ENCODE peak calls at places on chromosomes 16 and 17, in four cellular contexts. One of them, this sample, is unnamed.

GRCh38 chr17:70187383-70187782 is 18.1 kb downstream of the KCNJ2 start:
- DNase-seq in GM12878: no peak
- DNase-seq in HepG2: no peak
- DNase-seq in WTC11: no peak
- DNase-seq in this sample: no peak

GRCh38 chr17:17558431-17558830 is 33.1 kb downstream of the PEMT start:
- DNase-seq in HepG2: no peak
- DNase-seq in WTC11: no peak
- DNase-seq in GM12878: no peak
- DNase-seq in this sample: no peak

GRCh38 chr16:2190659-2191445 is 5.6 kb downstream of the CASKIN1 start:
- DNase-seq in WTC11: no peak
- DNase-seq in GM12878: no peak
- DNase-seq in HepG2: peak; percentile 35
- DNase-seq in this sample: no peak

GRCh38 chr17:74337834-74338500 is 11.9 kb downstream of the KIF19 start:
- DNase-seq in GM12878: no peak
- DNase-seq in HepG2: no peak
- DNase-seq in WTC11: no peak
- DNase-seq in this sample: no peak

GRCh38 chr17:21678451-21679081 is 13.8 kb upstream of the KCNJ18 start:
- DNase-seq in HepG2: no peak
- DNase-seq in GM12878: no peak
- DNase-seq in WTC11: no peak
- DNase-seq in this sample: peak; percentile 77

GRCh38 chr17:60557805-60558204 is 31.8 kb upstream of the APPBP2 start:
- DNase-seq in GM12878: no peak
- DNase-seq in WTC11: no peak
- DNase-seq in HepG2: peak; percentile 45
- DNase-seq in this sample: peak; percentile 15

GRCh38 chr16:8864480-8864879 is 4.3 kb downstream of the CARHSP1 start:
- DNase-seq in HepG2: no peak
- DNase-seq in WTC11: no peak
- DNase-seq in GM12878: no peak
- DNase-seq in this sample: no peak

GRCh38 chr17:35315283-35315682 is 58.1 kb downstream of the SLFN11 start:
- DNase-seq in WTC11: no peak
- DNase-seq in HepG2: no peak
- DNase-seq in GM12878: no peak
- DNase-seq in this sample: no peak

GRCh38 chr17:8227238-8227581 is 16.8 kb upstream of the AURKB start:
- DNase-seq in HepG2: no peak
- DNase-seq in GM12878: no peak
- DNase-seq in WTC11: no peak
- DNase-seq in this sample: no peak

GRCh38 chr16:58493756-58494431 is 6.0 kb upstream of the NDRG4 start:
- DNase-seq in GM12878: no peak
- DNase-seq in WTC11: no peak
- DNase-seq in HepG2: no peak
- DNase-seq in this sample: no peak

GRCh38 chr16:65126845-65127624 is 5.2 kb upstream of the CDH11 start:
- DNase-seq in HepG2: no peak
- DNase-seq in WTC11: no peak
- DNase-seq in GM12878: no peak
- DNase-seq in this sample: no peak

GRCh38 chr17:57557793-57558681 is 187.1 kb downstream of the CCDC182 start:
- DNase-seq in GM12878: no peak
- DNase-seq in WTC11: no peak
- DNase-seq in HepG2: no peak
- DNase-seq in this sample: no peak

GRCh38 chr17:50871369-50871768 is 5.2 kb upstream of the TOB1 start:
- DNase-seq in HepG2: no peak
- DNase-seq in GM12878: no peak
- DNase-seq in WTC11: no peak
- DNase-seq in this sample: no peak

GRCh38 chr16:320206-320605 is 32.3 kb downstream of the AXIN1 start:
- DNase-seq in HepG2: no peak
- DNase-seq in GM12878: no peak
- DNase-seq in WTC11: no peak
- DNase-seq in this sample: no peak

GRCh38 chr17:51703364-51704341 is 443.3 kb downstream of the UTP18 start:
- DNase-seq in WTC11: no peak
- DNase-seq in GM12878: no peak
- DNase-seq in HepG2: no peak
- DNase-seq in this sample: no peak

GRCh38 chr16:77376358-77376757 is 58.5 kb downstream of the ADAMTS18 start:
- DNase-seq in WTC11: peak; percentile 59
- DNase-seq in GM12878: no peak
- DNase-seq in HepG2: no peak
- DNase-seq in this sample: no peak

GRCh38 chr16:79811541-79811940 is 211.0 kb upstream of the MAF start:
- DNase-seq in GM12878: no peak
- DNase-seq in HepG2: no peak
- DNase-seq in WTC11: no peak
- DNase-seq in this sample: no peak

GRCh38 chr16:79809376-79809775 is 208.8 kb upstream of the MAF start:
- DNase-seq in GM12878: no peak
- DNase-seq in HepG2: no peak
- DNase-seq in WTC11: no peak
- DNase-seq in this sample: no peak

GRCh38 chr16:79808731-79809130 is 208.2 kb upstream of the MAF start:
- DNase-seq in WTC11: no peak
- DNase-seq in GM12878: no peak
- DNase-seq in HepG2: no peak
- DNase-seq in this sample: no peak

GRCh38 chr16:79814124-79814523 is 213.6 kb upstream of the MAF start:
- DNase-seq in HepG2: no peak
- DNase-seq in GM12878: no peak
- DNase-seq in WTC11: no peak
- DNase-seq in this sample: no peak

GRCh38 chr16:79810449-79811189 is 210.1 kb upstream of the MAF start:
- DNase-seq in GM12878: no peak
- DNase-seq in HepG2: no peak
- DNase-seq in WTC11: no peak
- DNase-seq in this sample: no peak
- TF ChIP-seq ETV6 in GM12878: no peak
- TF ChIP-seq ETV6 in HepG2: no peak
- TF ChIP-seq ETV6 in WTC11: no peak
- TF ChIP-seq ETV6 in this sample: no peak

DNA sequence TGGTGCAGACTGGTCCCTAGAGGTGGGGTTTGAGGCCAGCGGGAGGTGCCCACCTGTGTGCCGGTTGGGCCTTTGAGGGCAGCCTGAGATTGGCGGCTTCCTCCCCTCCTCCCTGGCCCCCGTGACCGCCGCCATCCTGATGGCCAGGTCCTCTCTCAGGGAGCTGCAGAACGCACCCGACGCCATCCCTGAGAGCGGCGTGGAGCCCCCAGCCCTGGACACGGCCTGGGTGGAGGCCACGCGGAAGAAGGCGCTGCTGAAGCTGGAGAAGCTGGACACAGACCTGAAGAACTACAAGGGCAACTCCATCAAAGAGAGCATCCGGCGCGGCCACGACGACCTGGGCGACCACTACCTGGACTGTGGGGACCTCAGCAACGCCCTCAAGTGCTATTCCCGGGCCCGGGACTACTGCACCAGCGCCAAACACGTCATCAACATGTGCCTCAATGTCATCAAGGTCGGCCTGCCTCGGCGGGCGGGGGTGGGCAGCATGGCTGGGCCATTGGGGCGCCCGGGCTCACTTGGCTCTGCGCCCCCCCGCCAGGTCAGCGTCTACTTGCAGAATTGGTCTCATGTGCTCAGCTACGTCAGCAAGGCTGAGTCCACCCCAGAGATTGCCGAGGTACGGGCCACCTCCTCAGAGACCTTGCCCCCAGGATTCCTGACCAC is 2.8 kb downstream of the GPS1 start:
- DNase-seq in GM12878: no peak
- DNase-seq in WTC11: no peak
- DNase-seq in HepG2: no peak
- DNase-seq in this sample: no peak
- TF ChIP-seq CBFB in GM12878: no peak
- TF ChIP-seq CBFB in WTC11: no peak
- TF ChIP-seq CBFB in HepG2: no peak
- TF ChIP-seq CBFB in this sample: no peak

GRCh38 chr16:87918314-87918713 is 18.0 kb downstream of the CA5A start:
- DNase-seq in HepG2: no peak
- DNase-seq in WTC11: no peak
- DNase-seq in GM12878: no peak
- DNase-seq in this sample: no peak

GRCh38 chr16:87918866-87919680 is 17.3 kb downstream of the CA5A start:
- DNase-seq in GM12878: no peak
- DNase-seq in WTC11: no peak
- DNase-seq in HepG2: no peak
- DNase-seq in this sample: no peak

GRCh38 chr16:87914326-87914725 is 22.0 kb downstream of the CA5A start:
- DNase-seq in HepG2: no peak
- DNase-seq in GM12878: no peak
- DNase-seq in WTC11: no peak
- DNase-seq in this sample: no peak

GRCh38 chr16:87917503-87917902 is 18.8 kb downstream of the CA5A start:
- DNase-seq in HepG2: no peak
- DNase-seq in WTC11: no peak
- DNase-seq in GM12878: no peak
- DNase-seq in this sample: no peak

DNA sequence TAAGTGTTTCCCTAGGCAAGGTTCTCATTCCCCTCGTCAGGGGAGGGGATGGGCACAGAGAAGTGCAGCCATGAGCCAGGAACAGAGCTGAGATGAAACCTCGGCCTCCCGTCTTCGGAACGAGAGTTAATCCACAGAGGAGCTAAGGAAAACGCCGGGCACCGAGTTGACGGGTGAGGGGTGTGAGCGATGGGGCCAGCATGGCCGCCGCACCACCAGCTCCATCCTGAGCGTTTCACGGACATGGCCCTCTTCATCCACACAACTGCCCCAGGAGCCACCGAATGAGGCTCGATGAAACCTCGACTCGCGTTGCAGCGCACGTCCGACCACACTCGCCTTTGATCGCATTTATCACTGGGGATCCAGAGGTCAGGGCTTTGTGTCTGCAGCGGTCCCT is 21.5 kb downstream of the CA5A start:
- DNase-seq in WTC11: no peak
- DNase-seq in HepG2: no peak
- DNase-seq in GM12878: no peak
- DNase-seq in this sample: no peak
- TF ChIP-seq NR2C2 in WTC11: no peak
- TF ChIP-seq NR2C2 in HepG2: no peak
- TF ChIP-seq NR2C2 in GM12878: no peak
- TF ChIP-seq NR2C2 in this sample: no peak

GRCh38 chr17:2860045-2860444 is 63.8 kb downstream of the RAP1GAP2 start:
- DNase-seq in GM12878: no peak
- DNase-seq in HepG2: no peak
- DNase-seq in WTC11: no peak
- DNase-seq in this sample: no peak

GRCh38 chr17:2860883-2861282 is 64.6 kb downstream of the RAP1GAP2 start:
- DNase-seq in GM12878: no peak
- DNase-seq in WTC11: no peak
- DNase-seq in HepG2: no peak
- DNase-seq in this sample: no peak

GRCh38 chr17:2865228-2865627 is 69.0 kb downstream of the RAP1GAP2 start:
- DNase-seq in HepG2: no peak
- DNase-seq in WTC11: no peak
- DNase-seq in GM12878: no peak
- DNase-seq in this sample: no peak

GRCh38 chr17:2863204-2863603 is 67.0 kb downstream of the RAP1GAP2 start:
- DNase-seq in WTC11: no peak
- DNase-seq in HepG2: no peak
- DNase-seq in GM12878: no peak
- DNase-seq in this sample: no peak

DNA sequence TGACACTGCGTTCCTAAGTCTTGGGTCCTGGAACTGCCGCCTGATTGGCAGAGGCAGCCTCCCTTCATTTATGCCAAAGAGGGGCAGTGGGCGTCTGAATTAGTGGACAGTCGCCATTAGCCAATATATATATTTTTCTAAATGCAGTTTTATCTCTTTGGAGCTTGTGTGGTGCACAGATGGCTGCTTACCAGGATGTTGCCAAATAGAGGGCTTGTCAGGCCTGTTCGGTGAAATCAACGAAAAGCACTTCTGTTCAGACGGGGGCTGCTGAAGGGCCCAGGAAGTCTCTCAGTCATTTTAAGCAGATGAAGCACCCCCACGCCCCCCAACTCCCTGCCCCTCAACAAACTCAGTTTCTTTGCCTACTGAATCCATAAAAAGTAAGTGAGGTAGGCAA is 66.0 kb downstream of the RAP1GAP2 start:
- DNase-seq in GM12878: no peak
- DNase-seq in WTC11: no peak
- DNase-seq in HepG2: no peak
- DNase-seq in this sample: no peak
- TF ChIP-seq ETV6 in GM12878: no peak
- TF ChIP-seq ETV6 in WTC11: no peak
- TF ChIP-seq ETV6 in HepG2: no peak
- TF ChIP-seq ETV6 in this sample: no peak

GRCh38 chr16:53537591-53537990 is 34.6 kb upstream of the AKTIP start:
- DNase-seq in HepG2: no peak
- DNase-seq in GM12878: no peak
- DNase-seq in WTC11: no peak
- DNase-seq in this sample: no peak
- TF ChIP-seq CBFB in HepG2: no peak
- TF ChIP-seq CBFB in GM12878: no peak
- TF ChIP-seq CBFB in WTC11: no peak
- TF ChIP-seq CBFB in this sample: no peak

GRCh38 chr17:728911-729310 is 3.5 kb upstream of the TLCD3A start:
- DNase-seq in GM12878: no peak
- DNase-seq in WTC11: no peak
- DNase-seq in HepG2: no peak
- DNase-seq in this sample: no peak

GRCh38 chr17:721540-721937 is 6.9 kb upstream of the VPS53 start:
- DNase-seq in HepG2: no peak
- DNase-seq in WTC11: no peak
- DNase-seq in GM12878: no peak
- DNase-seq in this sample: no peak

GRCh38 chr17:725746-726145 is 6.7 kb upstream of the TLCD3A start:
- DNase-seq in WTC11: no peak
- DNase-seq in HepG2: no peak
- DNase-seq in GM12878: no peak
- DNase-seq in this sample: no peak

GRCh38 chr17:725084-725483 is 7.3 kb upstream of the TLCD3A start:
- DNase-seq in GM12878: no peak
- DNase-seq in HepG2: no peak
- DNase-seq in WTC11: no peak
- DNase-seq in this sample: no peak

GRCh38 chr17:726331-726919 is 6.0 kb upstream of the TLCD3A start:
- DNase-seq in HepG2: no peak
- DNase-seq in GM12878: no peak
- DNase-seq in WTC11: peak; percentile 23
- DNase-seq in this sample: no peak
- TF ChIP-seq NR2C2 in HepG2: no peak
- TF ChIP-seq NR2C2 in GM12878: no peak
- TF ChIP-seq NR2C2 in WTC11: no peak
- TF ChIP-seq NR2C2 in this sample: no peak

This sample was measured in K562.